ENCODE peak calls at places on chromosomes 4 and X, in seven cellular contexts. V, X, A, L, Q, P and M are unnamed samples.

GRCh38 chrX:150508018-150508417 is 60.4 kb upstream of the MTM1 start:
- DNase-seq in V (no peak), X (no peak), A (no peak), L (no peak), Q (no peak), P (no peak), M (no peak)

GRCh38 chr4:103892616-103893015 is 172.8 kb upstream of the TACR3 start:
- DNase-seq in V (no peak), X (no peak), A (no peak), L (no peak), Q (no peak), P (no peak), M (no peak)

GRCh38 chr4:182346675-182347375 is 103.6 kb downstream of the TENM3 start:
- DNase-seq in V (no peak), X (no peak), A (no peak), L (no peak), Q (no peak), P (no peak), M (no peak)

GRCh38 chrX:48752498-48752897 is 9.0 kb upstream of the GLOD5 start:
- DNase-seq in V (no peak), X (no peak), A (no peak), L (no peak), Q (no peak), P (no peak), M (no peak)

GRCh38 chrX:54807524-54808108 is at the start of gene MAGED2:
- DNase-seq in V (peak; percentile 16), X (peak; percentile 13), A (no peak), L (peak; percentile 70), Q (no peak), P (no peak), M (peak; percentile 35)

GRCh38 chr4:25984796-25985195 is 70.8 kb downstream of the SMIM20 start:
- DNase-seq in V (no peak), X (no peak), A (no peak), L (no peak), Q (no peak), P (no peak), M (no peak)

GRCh38 chrX:110182362-110182761 is 135.5 kb downstream of the AMMECR1 start:
- DNase-seq in V (peak; percentile 43), X (no peak), A (no peak), L (no peak), Q (no peak), P (no peak), M (peak; percentile 76)

GRCh38 chr4:150252741-150253140 is 174.5 kb downstream of the DCLK2 start:
- DNase-seq in V (no peak), X (no peak), A (no peak), L (no peak), Q (no peak), P (no peak), M (no peak)

GRCh38 chr4:114038762-114039392 is 59.4 kb upstream of the ARSJ start:
- DNase-seq in V (no peak), X (no peak), A (no peak), L (peak; percentile 74), Q (no peak), P (no peak), M (no peak)

GRCh38 chr4:150769845-150770244 is 187.9 kb downstream of the MAB21L2 start:
- DNase-seq in V (no peak), X (no peak), A (no peak), L (no peak), Q (no peak), P (peak; percentile 15), M (no peak)

GRCh38 chr4:138110815-138111214 is 131.3 kb downstream of the SLC7A11 start:
- DNase-seq in V (peak; percentile 8), X (no peak), A (no peak), L (no peak), Q (no peak), P (no peak), M (peak; percentile 51)

GRCh38 chrX:110418220-110418856 is 59.7 kb downstream of the RTL9 start:
- DNase-seq in V (peak; percentile 81), X (no peak), A (no peak), L (peak; percentile 79), Q (peak; percentile 49), P (peak; percentile 54), M (peak; percentile 79)

GRCh38 chr4:6939761-6940743 is 30.4 kb downstream of the TBC1D14 start:
- DNase-seq in V (no peak), X (no peak), A (no peak), L (no peak), Q (no peak), P (no peak), M (no peak)

GRCh38 chr4:68433582-68433981 is 13.7 kb upstream of the TMPRSS11E start:
- DNase-seq in V (no peak), X (no peak), A (no peak), L (no peak), Q (no peak), P (no peak), M (no peak)

GRCh38 chr4:102836596-102836995 is 9.2 kb upstream of the UBE2D3 start:
- DNase-seq in V (no peak), X (no peak), A (no peak), L (no peak), Q (no peak), P (no peak), M (no peak)

GRCh38 chr4:110411599-110412011 is 64.3 kb upstream of the ENPEP start:
- DNase-seq in V (no peak), X (no peak), A (no peak), L (no peak), Q (no peak), P (no peak), M (no peak)

GRCh38 chrX:103356023-103356798 is at the start of gene TCEAL9:
- DNase-seq in V (peak; percentile 83), X (peak; percentile 20), A (no peak), L (peak; percentile 84), Q (peak; percentile 57), P (peak; percentile 65), M (peak; percentile 81)

GRCh38 chrX:78759081-78759480 is 11.6 kb downstream of the LPAR4 start:
- DNase-seq in V (no peak), X (no peak), A (no peak), L (no peak), Q (no peak), P (no peak), M (no peak)

GRCh38 chrX:78111140-78111931 is 7.3 kb downstream of the PGK1 start:
- DNase-seq in V (no peak), X (no peak), A (no peak), L (no peak), Q (no peak), P (no peak), M (no peak)

GRCh38 chrX:76915836-76916235 is 488.3 kb downstream of the MAGEE1 start:
- DNase-seq in V (no peak), X (no peak), A (no peak), L (no peak), Q (no peak), P (no peak), M (no peak)

GRCh38 chr4:7196731-7197130 is 4.4 kb downstream of the SORCS2 start:
- DNase-seq in V (no peak), X (peak; percentile 4), A (peak; percentile 20), L (no peak), Q (no peak), P (no peak), M (no peak)

GRCh38 chr4:123661080-123661737 is 264.6 kb downstream of the SPRY1 start:
- DNase-seq in V (peak; percentile 33), X (no peak), A (no peak), L (peak; percentile 67), Q (peak; percentile 53), P (no peak), M (peak; percentile 57)

GRCh38 chrX:43595931-43596330 is 60.2 kb upstream of the MAOA start:
- DNase-seq in V (no peak), X (no peak), A (no peak), L (peak; percentile 40), Q (no peak), P (no peak), M (peak; percentile 44)

GRCh38 chr4:175871774-175872405 is 59.8 kb upstream of the GPM6A start:
- DNase-seq in V (no peak), X (no peak), A (no peak), L (peak; percentile 1), Q (peak; percentile 22), P (no peak), M (no peak)

GRCh38 chr4:140353836-140354235 is 19.6 kb upstream of the SCOC start:
- DNase-seq in V (no peak), X (no peak), A (no peak), L (no peak), Q (no peak), P (no peak), M (no peak)
- H3K4me3 ChIP-seq in V (no peak overlapping the region), X (no peak overlapping the region), A (no peak overlapping the region), L (no peak overlapping the region), Q (no peak overlapping the region), P (no peak overlapping the region), M (no peak overlapping the region)

GRCh38 chr4:82044141-82044993 is 329.4 kb downstream of the HNRNPD start:
- DNase-seq in V (peak; percentile 0), X (peak; percentile 14), A (peak; percentile 79), L (peak; percentile 70), Q (no peak), P (peak; percentile 19), M (peak; percentile 66)
- H3K4me3 ChIP-seq in V (peak overlapping the region; percentile 28), X (peak overlapping the region; percentile 41), A (peak overlapping the region; percentile 67), L (peak overlapping the region; percentile 73), Q (peak overlapping the region; percentile 45), P (peak overlapping the region; percentile 35), M (peak overlapping the region; percentile 32)

DNA sequence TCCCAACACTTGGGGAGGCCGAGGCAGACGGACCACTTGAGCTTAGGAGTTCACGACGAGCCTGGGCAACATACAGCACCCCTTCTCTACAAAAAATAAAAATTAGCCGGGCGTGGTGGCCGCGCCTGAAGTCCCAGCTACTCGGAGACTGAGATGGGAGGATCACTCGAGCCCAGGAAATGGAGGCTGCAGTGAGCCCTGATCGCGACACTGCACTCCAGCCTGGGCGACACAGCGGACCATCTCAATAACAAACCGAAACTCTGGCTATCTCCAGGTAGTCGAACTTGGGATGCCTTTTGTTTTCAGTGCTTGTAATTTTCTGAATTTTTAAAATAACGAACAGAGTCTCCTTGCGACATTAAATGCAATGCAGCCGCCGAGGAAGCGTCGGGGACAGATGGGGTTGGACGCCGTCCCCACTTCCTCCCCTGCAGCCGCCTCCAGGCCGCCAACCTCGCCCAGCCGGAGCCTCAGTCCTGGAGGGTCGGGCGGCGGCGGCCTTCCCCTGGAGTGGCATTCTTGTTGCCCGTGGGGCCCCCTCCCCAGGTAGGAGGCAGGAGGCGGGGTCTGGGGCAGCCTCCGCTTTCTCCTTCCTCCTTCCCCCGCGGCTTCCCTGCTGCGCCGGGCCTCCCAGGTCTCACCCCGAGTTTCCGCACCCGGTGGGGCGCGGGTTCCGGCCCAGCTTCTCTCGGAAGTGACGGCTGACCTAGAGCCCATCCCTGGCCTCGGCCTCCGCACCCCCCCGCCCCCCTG is 14.6 kb downstream of the HMX1 start:
- DNase-seq in V (no peak), X (no peak), A (no peak), L (no peak), Q (no peak), P (no peak), M (no peak)
- H3K4me3 ChIP-seq in V (no peak overlapping the region), X (peak overlapping the region; percentile 23), A (peak overlapping the region; percentile 38), L (no peak overlapping the region), Q (no peak overlapping the region), P (no peak overlapping the region), M (no peak overlapping the region)

GRCh38 chrX:45187731-45188130 is 12.9 kb downstream of the DIPK2B start:
- DNase-seq in V (no peak), X (no peak), A (no peak), L (no peak), Q (no peak), P (no peak), M (no peak)
- H3K4me3 ChIP-seq in V (peak overlapping the region; percentile 80), X (peak overlapping the region; percentile 32), A (peak overlapping the region; percentile 43), L (peak overlapping the region; percentile 79), Q (peak overlapping the region; percentile 37), P (peak overlapping the region; percentile 56), M (peak overlapping the region; percentile 57)